ENCODE peak calls at places on chromosomes 5 and 9, in five cellular contexts. O is H1, V is HepG2, J is K562, M is GM12878. Y is an unnamed sample. For H3K4me1, the result is how much of the 10 kb centered on the place peaks cover.

GRCh38 chr5:142012186-142012785 is 541 bp downstream of the GNPDA1 start:
- DNase-seq in O (peak), V (peak), J (peak), M (no peak), Y (peak)

GRCh38 chr5:57986746-57987145 is 473.1 kb downstream of the PLK2 start:
- DNase-seq in O (no peak), V (no peak), J (no peak), M (no peak), Y (no peak)

GRCh38 chr9:70477146-70477745 is 62.8 kb upstream of the KLF9 start:
- DNase-seq in O (no peak), V (no peak), J (no peak), M (no peak), Y (no peak)

GRCh38 chr9:121055642-121056143 is 5.6 kb upstream of the C5 start:
- DNase-seq in O (no peak), V (peak), J (peak), M (no peak), Y (no peak)

GRCh38 chr9:76646249-76646648 is 118.0 kb upstream of the PCA3 start:
- DNase-seq in O (no peak), V (no peak), J (peak), M (no peak), Y (no peak)

GRCh38 chr5:35367534-35367933 is 137.2 kb upstream of the PRLR start:
- DNase-seq in O (no peak), V (no peak), J (no peak), M (no peak), Y (no peak)

GRCh38 chr9:24464321-24464951 is 81.3 kb downstream of the IZUMO3 start:
- DNase-seq in O (peak), V (no peak), J (no peak), M (no peak), Y (no peak)

GRCh38 chr9:37503736-37504135 is 18.0 kb downstream of the POLR1E start:
- DNase-seq in O (no peak), V (no peak), J (no peak), M (no peak), Y (no peak)

GRCh38 chr9:73380411-73380810 is 228.7 kb downstream of the ANXA1 start:
- DNase-seq in O (no peak), V (no peak), J (no peak), M (no peak), Y (no peak)

GRCh38 chr9:89422151-89422918 is 75.6 kb downstream of the SEMA4D start:
- DNase-seq in O (no peak), V (no peak), J (no peak), M (no peak), Y (no peak)

GRCh38 chr5:147085409-147085808 is 149.4 kb upstream of the STK32A start:
- DNase-seq in O (no peak), V (no peak), J (no peak), M (no peak), Y (no peak)

GRCh38 chr5:108278285-108279240 is 103.3 kb downstream of the FBXL17 start:
- DNase-seq in O (no peak), V (no peak), J (no peak), M (no peak), Y (no peak)

GRCh38 chr5:120779674-120780073 is 315.6 kb downstream of the PRR16 start:
- DNase-seq in O (no peak), V (no peak), J (no peak), M (no peak), Y (no peak)

GRCh38 chr5:1733369-1733768 is 66.3 kb downstream of the MRPL36 start:
- DNase-seq in O (no peak), V (no peak), J (no peak), M (no peak), Y (peak)

GRCh38 chr5:101679816-101680215 is 616.3 kb downstream of the SLCO4C1 start:
- DNase-seq in O (no peak), V (no peak), J (peak), M (no peak), Y (no peak)

GRCh38 chr5:56202483-56202882 is 30.6 kb downstream of the ANKRD55 start:
- DNase-seq in O (no peak), V (peak), J (no peak), M (no peak), Y (no peak)

GRCh38 chr9:126635661-126636439 is 22.1 kb downstream of the LMX1B start:
- DNase-seq in O (no peak), V (no peak), J (no peak), M (no peak), Y (no peak)

GRCh38 chr9:4196886-4197285 is 103.0 kb downstream of the GLIS3 start:
- DNase-seq in O (no peak), V (no peak), J (no peak), M (no peak), Y (no peak)

GRCh38 chr5:142845402-142845901 is 75.3 kb downstream of the ARHGAP26 start:
- DNase-seq in O (no peak), V (no peak), J (peak), M (peak), Y (peak)

GRCh38 chr5:20109326-20109725 is 121.3 kb upstream of the CDH18 start:
- DNase-seq in O (no peak), V (no peak), J (no peak), M (no peak), Y (no peak)

GRCh38 chr9:18601956-18602355 is 128.0 kb downstream of the ADAMTSL1 start:
- DNase-seq in O (no peak), V (no peak), J (no peak), M (no peak), Y (no peak)

GRCh38 chr9:14304242-14304641 is 9.7 kb downstream of the NFIB start:
- DNase-seq in O (no peak), V (no peak), J (no peak), M (no peak), Y (no peak)

GRCh38 chr9:99489043-99489378 is 266.9 kb downstream of the SEC61B start:
- DNase-seq in O (no peak), V (no peak), J (no peak), M (no peak), Y (peak)

GRCh38 chr5:35324679-35325078 is 94.4 kb upstream of the PRLR start:
- DNase-seq in O (no peak), V (no peak), J (no peak), M (no peak), Y (no peak)

GRCh38 chr9:72124947-72125346 is 24.3 kb upstream of the GDA start:
- DNase-seq in O (no peak), V (no peak), J (no peak), M (no peak), Y (no peak)

GRCh38 chr9:130858734-130859705 is 24.0 kb downstream of the ABL1 start:
- DNase-seq in O (no peak), V (no peak), J (no peak), M (no peak), Y (no peak)

GRCh38 chr5:118924006-118924389 is 64.3 kb downstream of the DTWD2 start:
- DNase-seq in O (no peak), V (no peak), J (peak), M (no peak), Y (no peak)

GRCh38 chr9:108634164-108634563 is 221.6 kb downstream of the ACTL7B start:
- DNase-seq in O (no peak), V (no peak), J (peak), M (no peak), Y (no peak)

GRCh38 chr5:64074533-64074932 is 91.1 kb upstream of the RNF180 start:
- DNase-seq in O (no peak), V (peak), J (peak), M (no peak), Y (peak)

GRCh38 chr5:10579537-10580521 is 16.0 kb downstream of the ANKRD33B start:
- DNase-seq in O (no peak), V (no peak), J (peak), M (no peak), Y (no peak)

GRCh38 chr5:170429014-170429413 is 39.8 kb upstream of the KCNMB1 start:
- DNase-seq in O (no peak), V (no peak), J (no peak), M (no peak), Y (peak)

GRCh38 chr5:15718411-15719178 is 218.6 kb downstream of the FBXL7 start:
- DNase-seq in O (no peak), V (no peak), J (no peak), M (no peak), Y (no peak)

GRCh38 chr5:38634961-38635369 is 78.5 kb upstream of the LIFR start:
- DNase-seq in O (no peak), V (no peak), J (no peak), M (no peak), Y (no peak)

GRCh38 chr5:65987982-65988381 is 61.6 kb downstream of the ERBIN start:
- DNase-seq in O (no peak), V (no peak), J (no peak), M (no peak), Y (no peak)

GRCh38 chr5:159459951-159460538 is 129.8 kb upstream of the IL12B start:
- DNase-seq in O (no peak), V (no peak), J (no peak), M (no peak), Y (no peak)

GRCh38 chr9:105647595-105648349 is 14.5 kb upstream of the TAL2 start:
- DNase-seq in O (peak), V (no peak), J (peak), M (no peak), Y (no peak)

GRCh38 chr9:113573959-113574352 is 110.4 kb downstream of the RGS3 start:
- DNase-seq in O (no peak), V (no peak), J (no peak), M (no peak), Y (no peak)
- TF ChIP-seq EP300 in O (no peak), V (no peak), J (no peak), M (no peak), Y (no peak)

GRCh38 chr9:129403743-129404620 is 216.9 kb downstream of the C9orf50 start:
- DNase-seq in O (no peak), V (no peak), J (no peak), M (no peak), Y (peak)
- H3K4me1 ChIP-seq in O (under half), V (half or more), J (half or more), M (under half), Y (under half)

GRCh38 chr9:86944974-86945867 is 2.1 kb downstream of the GAS1 start:
- DNase-seq in O (no peak), V (no peak), J (no peak), M (no peak), Y (peak)
- H3K9ac ChIP-seq in O (peak), V (no peak), J (no peak), M (no peak), Y (peak)

GRCh38 chr5:75457691-75458090 is 53.7 kb downstream of the CERT1 start:
- DNase-seq in O (no peak), V (no peak), J (no peak), M (no peak), Y (no peak)

GRCh38 chr5:75461679-75462078 is 49.8 kb downstream of the CERT1 start:
- DNase-seq in O (no peak), V (no peak), J (no peak), M (no peak), Y (no peak)

GRCh38 chr5:75463726-75464125 is 47.7 kb downstream of the CERT1 start:
- DNase-seq in O (no peak), V (no peak), J (no peak), M (no peak), Y (no peak)

GRCh38 chr5:75460532-75460931 is 50.9 kb downstream of the CERT1 start:
- DNase-seq in O (no peak), V (no peak), J (no peak), M (no peak), Y (peak)

GRCh38 chr5:75460947-75461346 is 50.5 kb downstream of the CERT1 start:
- DNase-seq in O (no peak), V (no peak), J (no peak), M (peak), Y (peak)
- TF ChIP-seq EP300 in O (no peak), V (no peak), J (no peak), M (no peak), Y (no peak)

GRCh38 chr9:110029422-110029814 is 178.5 kb downstream of the C9orf152 start:
- DNase-seq in O (no peak), V (peak), J (no peak), M (no peak), Y (no peak)
- H3K4me1 ChIP-seq in O (under half), V (under half), J (under half), M (under half), Y (under half)

GRCh38 chr5:178123094-178123986 is 7.5 kb upstream of the RMND5B start:
- DNase-seq in O (no peak), V (no peak), J (no peak), M (no peak), Y (no peak)
- H3K9ac ChIP-seq in O (no peak), V (no peak), J (peak), M (no peak), Y (no peak)

GRCh38 chr9:68538200-68538599 is 2.5 kb downstream of the TMEM252 start:
- DNase-seq in O (no peak), V (no peak), J (no peak), M (no peak), Y (no peak)
- TF ChIP-seq EP300 in O (no peak), V (no peak), J (no peak), M (no peak), Y (no peak)

GRCh38 chr9:136297016-136297691 is 6.7 kb downstream of the CCDC187 start:
- DNase-seq in O (no peak), V (peak), J (no peak), M (no peak), Y (no peak)
- H3K4me1 ChIP-seq in O (under half), V (under half), J (under half), M (under half), Y (under half)

Y was measured in SK-N-SH.